ENCODE peak calls at places on chromosomes 1 and 21, in eight cellular contexts. G, X, Z, P, O, K, B and E are unnamed samples.

GRCh38 chr1:171715813-171716251 is 26.0 kb downstream of the VAMP4 start:
- DNase-seq in K (no peak), Z (no peak), O (no peak), P (no peak), X (no peak), G (no peak), B (no peak), E (peak)

GRCh38 chr1:82323144-82323543 is 522.4 kb downstream of the ADGRL2 start:
- DNase-seq in K (no peak), Z (no peak), P (no peak), B (no peak), O (no peak), X (no peak), G (no peak), E (no peak)

GRCh38 chr1:45945426-45945825 is 142.0 kb downstream of the MAST2 start:
- DNase-seq in G (no peak), X (no peak), B (no peak), P (no peak), K (no peak), O (no peak), Z (no peak), E (no peak)

GRCh38 chr1:153941826-153942725 is 4.4 kb downstream of the DENND4B start:
- DNase-seq in G (no peak), X (no peak), K (no peak), Z (no peak), O (no peak), B (no peak), P (no peak), E (no peak)

GRCh38 chr1:240888039-240888786 is 276.3 kb upstream of the GREM2 start:
- DNase-seq in B (peak), P (peak), Z (no peak), K (peak), O (no peak), X (no peak), G (no peak), E (peak)

GRCh38 chr1:110390096-110390495 is 730 bp downstream of the SLC16A4 start:
- DNase-seq in K (no peak), X (peak), B (no peak), P (no peak), Z (no peak), G (no peak), O (peak), E (peak)

GRCh38 chr1:182784556-182785171 is 4.9 kb upstream of the NPL start:
- DNase-seq in O (no peak), X (peak), K (peak), Z (no peak), P (no peak), G (peak), B (no peak), E (no peak)

GRCh38 chr1:68796888-68797287 is 300.0 kb upstream of the DEPDC1 start:
- DNase-seq in B (no peak), G (no peak), O (no peak), K (no peak), X (no peak), P (no peak), Z (no peak), E (no peak)

GRCh38 chr1:72442251-72442650 is 159.9 kb upstream of the NEGR1 start:
- DNase-seq in G (no peak), P (no peak), O (no peak), X (no peak), K (no peak), B (no peak), Z (no peak), E (no peak)

GRCh38 chr1:37085393-37085792 is 51.1 kb upstream of the GRIK3 start:
- DNase-seq in P (no peak), K (no peak), X (no peak), G (no peak), O (no peak), Z (no peak), B (no peak), E (no peak)

GRCh38 chr21:42285569-42286245 is 29.5 kb downstream of the TFF3 start:
- DNase-seq in P (no peak), O (no peak), Z (no peak), X (no peak), B (no peak), G (no peak), K (no peak), E (no peak)

GRCh38 chr21:32994305-32994704 is 31.4 kb upstream of the OLIG2 start:
- DNase-seq in P (no peak), Z (no peak), K (no peak), X (peak), O (no peak), B (no peak), G (no peak), E (no peak)

GRCh38 chr1:230140221-230141001 is 73.4 kb downstream of the GALNT2 start:
- DNase-seq in O (no peak), P (no peak), G (no peak), Z (no peak), B (no peak), X (no peak), K (no peak), E (peak)

GRCh38 chr1:233151850-233152249 is 143.7 kb downstream of the PCNX2 start:
- DNase-seq in G (no peak), K (no peak), X (no peak), Z (no peak), P (no peak), B (no peak), O (no peak), E (no peak)

GRCh38 chr1:8763888-8764287 is 53.6 kb downstream of the RERE start:
- DNase-seq in P (no peak), K (no peak), O (no peak), G (no peak), X (no peak), B (no peak), Z (no peak), E (no peak)

GRCh38 chr1:51784997-51785421 is 93.5 kb downstream of the NRDC start:
- DNase-seq in X (no peak), K (no peak), B (no peak), Z (no peak), G (no peak), P (no peak), O (no peak), E (no peak)

GRCh38 chr21:36481639-36482038 is 1.7 kb upstream of the CLDN14 start:
- DNase-seq in Z (no peak), O (no peak), X (no peak), G (no peak), P (no peak), B (no peak), K (no peak), E (no peak)

GRCh38 chr1:171583581-171584194 is 38.4 kb upstream of the MYOCOS start:
- DNase-seq in O (no peak), K (no peak), P (no peak), B (no peak), X (no peak), Z (no peak), G (no peak), E (no peak)

GRCh38 chr1:173095632-173096031 is 44.9 kb upstream of the TNFSF18 start:
- DNase-seq in Z (no peak), P (no peak), G (no peak), K (no peak), O (no peak), X (peak), B (no peak), E (no peak)

GRCh38 chr1:214584805-214585766 is 17.9 kb upstream of the CENPF start:
- DNase-seq in G (no peak), Z (no peak), K (no peak), X (no peak), B (no peak), O (no peak), P (no peak), E (no peak)

GRCh38 chr1:189192741-189193140 is 1284.9 kb downstream of the BRINP3 start:
- DNase-seq in B (no peak), K (no peak), X (no peak), O (no peak), G (no peak), P (no peak), Z (no peak), E (no peak)

GRCh38 chr1:24960071-24960801 is 30.2 kb upstream of the RUNX3 start:
- DNase-seq in K (no peak), Z (no peak), B (no peak), G (no peak), O (no peak), X (no peak), P (no peak), E (no peak)
- TF ChIP-seq CTCF in K (no peak), Z (no peak), B (no peak), G (no peak), O (no peak), X (no peak), P (no peak), E (no peak)

DNA sequence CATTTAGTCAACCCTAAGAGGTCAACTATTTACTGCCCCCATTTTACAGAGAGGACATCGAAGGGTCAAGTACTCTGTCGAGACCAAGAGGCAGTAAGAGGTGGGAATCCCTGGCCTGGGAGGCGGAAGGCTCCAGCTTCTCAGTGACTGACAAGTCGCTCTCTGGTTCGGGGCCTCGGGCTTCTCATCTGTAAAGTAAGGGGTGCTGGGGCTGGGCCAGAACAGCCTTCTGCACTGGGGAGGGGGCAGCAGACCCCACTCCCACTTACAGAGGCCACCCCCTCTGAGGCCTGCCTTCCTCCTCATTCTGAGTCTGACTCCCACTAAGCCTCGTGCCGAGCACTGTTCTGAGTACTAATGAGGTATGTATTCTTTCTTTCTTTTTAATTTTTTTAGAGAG is 17.0 kb upstream of the IFNLR1 start:
- DNase-seq in P (no peak), B (no peak), G (no peak), O (no peak), X (no peak), Z (no peak), K (no peak), E (no peak)
- TF ChIP-seq CTCF in P (no peak), B (no peak), G (no peak), O (no peak), X (no peak), Z (no peak), K (no peak), E (no peak)

DNA sequence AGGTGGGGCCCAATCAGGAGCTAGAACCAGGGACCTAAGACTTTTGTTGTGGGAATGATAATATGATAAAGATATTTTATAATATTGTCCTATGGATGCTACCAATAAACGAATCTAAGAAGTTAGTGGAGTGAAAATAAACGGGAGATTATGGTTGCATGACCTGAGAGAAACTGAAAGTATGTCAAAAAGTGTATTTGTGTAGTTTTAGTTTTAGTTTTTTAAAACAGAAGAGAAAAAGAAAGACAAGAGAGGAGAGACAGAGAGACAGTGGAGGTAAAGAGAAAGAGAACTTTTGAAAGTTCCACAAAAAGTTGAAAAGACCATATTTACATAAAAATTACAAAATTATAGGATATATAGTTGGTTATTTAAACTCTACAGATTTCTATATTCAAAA is 64.1 kb upstream of the TMPRSS15 start:
- DNase-seq in O (no peak), Z (no peak), B (no peak), X (no peak), K (no peak), P (no peak), G (no peak), E (no peak)
- TF ChIP-seq CTCF in O (no peak), Z (no peak), B (no peak), X (no peak), K (no peak), P (no peak), G (no peak), E (no peak)

DNA sequence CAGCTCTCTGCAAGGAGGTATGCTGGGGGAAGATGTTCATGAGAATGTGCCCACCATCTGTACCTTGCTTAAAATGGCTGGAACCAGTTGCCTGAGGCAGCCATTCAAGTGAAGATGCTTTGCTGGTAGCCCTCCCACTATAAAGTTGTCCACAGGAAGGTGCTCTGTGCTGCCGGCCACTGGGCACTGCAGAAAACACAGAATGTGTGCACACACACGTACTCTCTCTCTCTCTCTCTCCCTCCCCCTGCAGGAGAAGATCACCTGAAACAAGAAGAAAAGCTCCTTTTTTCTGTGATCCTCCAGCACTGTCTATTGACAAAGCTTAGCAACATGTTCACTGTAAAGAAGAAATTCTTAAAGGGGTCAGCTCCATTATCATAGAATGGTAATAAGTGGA is 134.8 kb downstream of the PIGK start:
- DNase-seq in P (no peak), K (no peak), Z (no peak), G (no peak), O (no peak), B (no peak), X (no peak), E (no peak)
- TF ChIP-seq CTCF in P (no peak), K (no peak), Z (no peak), G (no peak), O (no peak), B (no peak), X (no peak), E (no peak)

DNA sequence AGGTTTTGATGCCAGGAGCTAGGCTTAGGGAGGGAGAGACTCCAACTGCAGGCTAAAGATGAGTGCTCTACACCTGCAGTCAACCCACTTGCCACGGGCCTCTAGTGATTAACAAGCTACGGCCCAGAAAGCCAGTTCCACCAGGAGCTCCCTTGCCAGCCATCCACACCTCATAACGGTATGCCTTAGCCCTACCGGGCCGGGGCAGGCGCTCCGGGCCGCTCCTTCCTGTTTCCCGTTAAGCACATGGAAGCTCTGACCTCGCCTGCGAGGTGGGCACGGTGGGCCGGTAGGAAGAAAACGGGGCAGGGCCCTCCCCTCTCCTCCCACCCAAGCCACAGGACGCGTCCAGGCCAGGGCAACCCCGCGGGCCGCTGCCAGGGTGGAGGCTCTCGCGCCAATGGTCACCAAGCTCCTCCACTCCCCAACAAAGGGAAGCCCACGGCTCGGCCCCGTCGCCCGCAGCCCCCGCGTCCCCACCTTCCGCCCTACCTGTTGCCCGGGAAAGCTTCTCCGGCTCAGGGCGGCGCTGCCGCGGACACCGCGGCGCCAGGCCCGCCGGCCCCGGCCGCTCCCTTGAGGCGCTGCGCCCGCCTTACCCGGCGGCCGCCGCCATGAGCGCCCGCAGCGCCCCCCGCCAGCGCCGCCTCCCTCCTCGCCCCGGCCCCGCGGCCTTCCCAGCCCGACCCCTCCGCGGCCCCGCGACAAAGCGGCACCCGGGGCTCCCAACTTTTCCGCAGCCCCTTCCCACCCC is 632 bp downstream of the CERS2 start:
- DNase-seq in K (peak), B (peak), P (no peak), O (peak), G (peak), X (no peak), Z (no peak), E (no peak)
- TF ChIP-seq CTCF in K (no peak), B (no peak), P (no peak), O (no peak), G (no peak), X (no peak), Z (no peak), E (no peak)

GRCh38 chr1:165537351-165538107 is 6.3 kb upstream of the LRRC52 start:
- DNase-seq in Z (no peak), P (no peak), O (no peak), X (no peak), G (no peak), K (no peak), B (no peak), E (no peak)
- TF ChIP-seq CTCF in Z (no peak), P (no peak), O (no peak), X (no peak), G (no peak), K (no peak), B (no peak), E (no peak)

DNA sequence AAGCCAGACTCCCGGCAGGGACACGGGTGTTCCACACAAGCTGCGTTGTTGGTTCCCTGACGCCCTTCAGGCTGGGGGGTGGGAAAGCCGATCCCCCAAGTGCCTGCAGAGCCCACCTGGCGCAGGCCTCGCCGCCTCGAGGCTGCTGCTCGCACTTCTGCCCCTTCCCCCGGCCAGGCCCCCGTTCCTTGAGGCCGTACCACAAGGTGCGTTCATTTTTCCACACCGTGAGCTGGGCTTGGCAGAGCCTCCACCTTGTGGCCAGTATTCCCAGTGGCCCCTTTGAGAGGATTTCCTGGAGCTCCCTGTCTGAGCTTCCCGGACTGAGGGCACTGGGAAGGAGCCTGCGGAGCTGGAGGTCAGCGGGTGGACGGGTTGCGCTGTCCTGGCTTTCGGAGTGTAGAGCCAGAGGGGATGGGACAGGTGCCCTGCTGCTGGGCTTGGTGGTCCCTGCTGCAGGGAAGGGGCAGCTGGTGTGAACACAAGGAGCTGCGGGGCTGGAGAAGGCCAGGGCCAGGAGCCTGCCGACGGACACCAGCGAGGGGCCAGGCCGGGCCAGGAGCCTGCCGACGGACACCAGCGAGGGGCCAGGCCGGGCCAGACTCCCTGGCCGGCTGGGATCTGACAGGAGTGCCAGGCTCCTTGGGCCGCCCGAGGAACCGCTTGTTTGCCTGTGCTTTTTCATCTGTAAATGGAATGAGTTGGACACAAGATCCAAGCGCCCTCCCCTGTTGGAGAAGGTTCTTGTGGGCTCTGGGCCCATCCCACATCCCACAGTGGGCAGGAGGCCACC is 18.4 kb downstream of the PDXK start:
- DNase-seq in X (no peak), B (no peak), P (no peak), K (no peak), Z (no peak), G (no peak), O (no peak), E (no peak)
- TF ChIP-seq CTCF in X (no peak), B (no peak), P (no peak), K (no peak), Z (no peak), G (no peak), O (no peak), E (no peak)

DNA sequence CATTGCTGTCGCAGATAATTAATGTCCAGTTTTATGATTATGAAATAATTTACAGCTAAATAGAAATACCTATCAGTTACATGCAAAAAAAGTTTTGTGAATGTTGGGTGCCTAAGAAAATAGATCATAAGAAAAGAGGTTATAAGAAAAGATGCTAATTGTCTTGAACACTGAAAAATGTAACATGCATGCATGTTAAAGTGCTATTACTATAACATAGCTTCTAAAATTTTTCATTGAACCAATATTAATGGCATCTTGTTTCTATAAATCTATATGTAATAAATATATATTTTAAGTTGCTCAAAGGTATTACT is 35.5 kb upstream of the SCYL3 start:
- DNase-seq in O (no peak), X (no peak), G (no peak), Z (no peak), P (no peak), B (no peak), K (no peak), E (no peak)
- TF ChIP-seq CTCF in O (no peak), X (no peak), G (peak), Z (no peak), P (no peak), B (peak), K (no peak), E (no peak)

DNA sequence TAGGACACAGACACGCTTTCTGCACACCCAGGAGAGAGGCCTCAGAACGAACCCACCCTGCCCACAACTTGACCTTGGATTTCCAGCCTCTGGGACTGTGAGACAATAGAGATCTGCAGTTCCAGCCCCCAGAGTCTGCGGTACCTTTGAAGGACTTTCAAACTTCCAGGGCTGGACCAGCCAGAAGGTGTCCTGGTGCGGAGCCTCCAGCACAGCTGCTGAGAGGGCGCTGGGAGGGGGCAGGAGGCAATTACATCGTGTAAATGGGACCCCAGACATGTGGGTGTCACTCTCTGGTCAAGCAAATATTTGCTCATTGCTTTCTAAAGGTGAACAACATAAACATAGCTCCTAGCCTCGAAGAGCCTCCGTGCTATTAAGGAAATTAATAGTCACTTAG is 58.7 kb upstream of the ACTRT2 start:
- DNase-seq in G (no peak), Z (no peak), P (no peak), X (no peak), K (no peak), B (no peak), O (peak), E (no peak)
- TF ChIP-seq CTCF in G (no peak), Z (no peak), P (no peak), X (no peak), K (no peak), B (no peak), O (no peak), E (no peak)

GRCh38 chr1:178472531-178472930 is 24.2 kb downstream of the CLEC20A start:
- DNase-seq in K (no peak), P (no peak), X (no peak), Z (no peak), O (no peak), G (no peak), B (no peak), E (no peak)
- TF ChIP-seq CTCF in K (no peak), P (no peak), X (no peak), Z (no peak), O (no peak), G (no peak), B (no peak), E (no peak)